ENCODE peak calls at places on chromosome 19, in six cellular contexts. R is astrocyte, G is cardiac fibroblast, D is type B pancreatic cell, L is uterus, J is prostate gland. S is an unnamed sample.

GRCh38 chr19:12788682-12789097 is 2.6 kb upstream of the JUNB start:
- DNase-seq in R (no peak), G (peak), D (no peak), L (peak), J (peak), S (peak)

GRCh38 chr19:2722541-2723344 is 1.6 kb upstream of the DIRAS1 start:
- DNase-seq in R (peak), G (peak), D (no peak), L (peak), J (no peak), S (peak)

GRCh38 chr19:49639401-49640112 is 386 bp downstream of the RRAS start:
- DNase-seq in R (no peak), G (peak), D (no peak), L (peak), J (no peak), S (no peak)

GRCh38 chr19:38543286-38543806 is 74.4 kb downstream of the MAP4K1 start:
- DNase-seq in R (no peak), G (no peak), D (no peak), L (no peak), J (no peak), S (no peak)

GRCh38 chr19:49201042-49201441 is 43.5 kb downstream of the TRPM4 start:
- DNase-seq in R (no peak), G (no peak), D (no peak), L (no peak), J (peak), S (no peak)

GRCh38 chr19:56837004-56837403 is 3.5 kb downstream of the PEG3 start:
- DNase-seq in R (no peak), G (no peak), D (no peak), L (no peak), J (no peak), S (no peak)

GRCh38 chr19:5037936-5038335 is 69.0 kb downstream of the KDM4B start:
- DNase-seq in R (no peak), G (no peak), D (no peak), L (no peak), J (no peak), S (no peak)

GRCh38 chr19:15194938-15195337 is 5.9 kb downstream of the NOTCH3 start:
- DNase-seq in R (peak), G (peak), D (no peak), L (no peak), J (no peak), S (no peak)

GRCh38 chr19:40143612-40144011 is 47.6 kb upstream of the MAP3K10 start:
- DNase-seq in R (no peak), G (no peak), D (no peak), L (no peak), J (no peak), S (no peak)

GRCh38 chr19:43594710-43595604 is 977 bp downstream of the IRGQ start:
- DNase-seq in R (peak), G (peak), D (peak), L (no peak), J (peak), S (peak)

GRCh38 chr19:27750697-27751391 is 1462.1 kb downstream of the UQCRFS1 start:
- DNase-seq in R (no peak), G (no peak), D (no peak), L (no peak), J (no peak), S (no peak)

GRCh38 chr19:51959791-51960190 is 26.8 kb downstream of the ZNF350 start:
- DNase-seq in R (no peak), G (no peak), D (no peak), L (no peak), J (peak), S (no peak)

GRCh38 chr19:7500811-7501450 is 12.1 kb upstream of the PEX11G start:
- DNase-seq in R (peak), G (peak), D (peak), L (no peak), J (peak), S (peak)

GRCh38 chr19:5293607-5294089 is 47.0 kb downstream of the PTPRS start:
- DNase-seq in R (peak), G (peak), D (peak), L (peak), J (peak), S (peak)

GRCh38 chr19:45522010-45522941 is 15.0 kb downstream of the VASP start:
- DNase-seq in R (no peak), G (no peak), D (no peak), L (no peak), J (no peak), S (no peak)

GRCh38 chr19:53538378-53539109 is 599 bp downstream of the ZNF331 start:
- DNase-seq in R (no peak), G (no peak), D (no peak), L (no peak), J (no peak), S (no peak)

GRCh38 chr19:287381-287871 is 3.8 kb downstream of the PLPP2 start:
- DNase-seq in R (no peak), G (no peak), D (no peak), L (no peak), J (no peak), S (peak)

GRCh38 chr19:2726904-2727639 is 5.9 kb upstream of the DIRAS1 start:
- DNase-seq in R (no peak), G (no peak), D (no peak), L (no peak), J (no peak), S (no peak)

GRCh38 chr19:7856277-7856581 is 18.0 kb downstream of the PRR36 start:
- DNase-seq in R (no peak), G (no peak), D (no peak), L (no peak), J (no peak), S (no peak)

GRCh38 chr19:21398851-21399250 is 1.9 kb downstream of the ZNF493 start:
- DNase-seq in R (peak), G (peak), D (no peak), L (no peak), J (no peak), S (no peak)

GRCh38 chr19:4678881-4679379 is 8.8 kb upstream of the MYDGF start:
- DNase-seq in R (no peak), G (peak), D (no peak), L (peak), J (no peak), S (peak)

GRCh38 chr19:12786149-12786870 is 5.0 kb upstream of the JUNB start:
- DNase-seq in R (no peak), G (no peak), D (no peak), L (no peak), J (peak), S (peak)

GRCh38 chr19:52099497-52100138 is 4.1 kb upstream of the ZNF841 start:
- DNase-seq in R (no peak), G (peak), D (no peak), L (no peak), J (no peak), S (no peak)

GRCh38 chr19:7292950-7293794 is 1.0 kb downstream of the INSR start:
- DNase-seq in R (no peak), G (peak), D (peak), L (peak), J (peak), S (peak)

GRCh38 chr19:48965033-48965805 is at the start of gene FTL:
- DNase-seq in R (peak), G (peak), D (peak), L (peak), J (peak), S (peak)

GRCh38 chr19:29263305-29264080 is 50.5 kb upstream of the UQCRFS1 start:
- DNase-seq in R (no peak), G (peak), D (no peak), L (peak), J (no peak), S (peak)

DNA sequence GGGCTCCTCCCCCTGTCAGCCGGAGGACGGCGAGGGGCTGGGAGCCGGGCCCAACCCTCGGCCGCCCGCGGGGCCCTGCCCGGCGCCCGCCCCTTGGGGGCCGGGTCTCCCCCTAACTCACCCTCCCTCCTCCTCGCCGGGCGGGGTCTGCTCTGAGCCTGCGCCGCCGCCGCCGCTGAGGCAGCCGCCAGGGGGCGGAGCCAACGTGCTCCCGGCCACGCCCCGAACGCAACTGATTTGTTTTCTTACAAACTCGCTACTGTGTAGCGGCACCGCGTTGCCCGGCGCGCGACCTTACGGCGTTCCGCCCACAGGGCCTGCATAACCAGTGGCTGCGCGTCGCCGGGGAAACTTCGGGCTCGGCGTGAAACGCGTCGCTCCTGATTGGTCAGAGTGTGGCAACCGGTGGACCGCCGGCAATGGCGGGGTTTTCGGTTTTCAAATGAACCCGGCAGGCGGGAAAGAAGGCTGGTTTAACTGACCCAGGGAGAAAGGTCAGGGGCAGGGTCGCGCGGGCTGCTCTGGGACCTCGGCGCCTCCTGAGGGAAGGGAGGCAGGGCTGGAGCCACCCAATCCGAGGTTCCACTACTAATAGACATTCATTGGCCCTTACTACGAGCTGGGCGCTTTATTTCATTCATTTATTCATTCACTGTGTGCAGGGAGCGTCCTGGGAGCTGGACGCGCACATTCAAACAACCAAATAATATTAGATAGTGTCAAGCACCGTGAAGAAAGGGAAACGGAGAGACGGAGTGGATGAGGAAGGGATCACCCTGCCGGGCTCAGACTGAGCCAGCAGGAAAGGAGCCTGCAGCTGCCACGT is at the start of gene CDKN2D:
- DNase-seq in R (peak), G (peak), D (peak), L (peak), J (peak), S (peak)
- TF ChIP-seq CTCF in R (no peak), G (no peak), D (peak), L (peak), J (peak), S (peak)

GRCh38 chr19:1362385-1363257 is 21.1 kb upstream of the NDUFS7 start:
- DNase-seq in R (no peak), G (no peak), D (no peak), L (no peak), J (no peak), S (no peak)

GRCh38 chr19:1363599-1363998 is 20.1 kb upstream of the NDUFS7 start:
- DNase-seq in R (no peak), G (no peak), D (no peak), L (no peak), J (no peak), S (no peak)

GRCh38 chr19:1365964-1366695 is 17.6 kb upstream of the NDUFS7 start:
- DNase-seq in R (no peak), G (no peak), D (no peak), L (no peak), J (no peak), S (no peak)

GRCh38 chr19:1365306-1365963 is 18.3 kb upstream of the NDUFS7 start:
- DNase-seq in R (no peak), G (no peak), D (no peak), L (no peak), J (no peak), S (no peak)

DNA sequence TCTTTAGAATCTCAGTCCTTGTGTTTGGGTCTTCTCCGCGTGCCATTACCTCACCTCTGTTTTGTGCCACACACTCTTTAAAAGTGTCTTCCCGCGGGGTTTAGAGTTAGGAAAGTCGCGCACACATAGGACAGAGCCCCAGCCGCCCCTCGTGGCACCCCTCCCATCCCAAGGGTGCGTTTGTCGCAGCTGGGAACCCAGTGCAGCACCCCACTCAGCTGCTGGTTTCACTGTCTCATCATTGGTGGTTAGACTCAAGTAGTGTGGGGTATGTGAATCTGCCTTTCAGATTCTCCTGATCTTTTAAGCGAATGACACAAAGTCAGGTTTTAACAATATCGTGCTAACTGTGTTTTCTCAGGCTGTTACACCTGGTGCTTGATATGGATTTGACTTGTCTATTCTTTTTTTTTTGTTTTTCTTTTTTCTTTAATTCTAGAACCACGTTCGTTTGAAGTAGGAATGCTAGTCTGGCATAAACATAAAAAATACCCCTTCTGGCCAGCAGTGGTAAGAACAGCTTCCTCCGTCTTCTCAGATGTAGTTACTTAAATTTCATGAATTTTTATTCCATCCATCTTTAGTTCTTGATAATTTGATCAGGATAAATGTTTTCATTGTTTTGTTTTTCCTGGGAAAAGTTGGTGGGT is 19.5 kb upstream of the NDUFS7 start:
- DNase-seq in R (no peak), G (no peak), D (no peak), L (no peak), J (no peak), S (no peak)
- TF ChIP-seq CTCF in R (peak), G (peak), D (peak), L (no peak), J (no peak), S (peak)

GRCh38 chr19:30326076-30326710 is 46.0 kb upstream of the ZNF536 start:
- DNase-seq in R (no peak), G (no peak), D (peak), L (peak), J (no peak), S (no peak)

GRCh38 chr19:30324982-30325381 is 47.2 kb upstream of the ZNF536 start:
- DNase-seq in R (no peak), G (no peak), D (no peak), L (no peak), J (no peak), S (no peak)

GRCh38 chr19:30323904-30324303 is 48.3 kb upstream of the ZNF536 start:
- DNase-seq in R (no peak), G (no peak), D (no peak), L (no peak), J (no peak), S (no peak)

GRCh38 chr19:30327331-30327730 is 44.9 kb upstream of the ZNF536 start:
- DNase-seq in R (no peak), G (no peak), D (peak), L (no peak), J (no peak), S (no peak)

DNA sequence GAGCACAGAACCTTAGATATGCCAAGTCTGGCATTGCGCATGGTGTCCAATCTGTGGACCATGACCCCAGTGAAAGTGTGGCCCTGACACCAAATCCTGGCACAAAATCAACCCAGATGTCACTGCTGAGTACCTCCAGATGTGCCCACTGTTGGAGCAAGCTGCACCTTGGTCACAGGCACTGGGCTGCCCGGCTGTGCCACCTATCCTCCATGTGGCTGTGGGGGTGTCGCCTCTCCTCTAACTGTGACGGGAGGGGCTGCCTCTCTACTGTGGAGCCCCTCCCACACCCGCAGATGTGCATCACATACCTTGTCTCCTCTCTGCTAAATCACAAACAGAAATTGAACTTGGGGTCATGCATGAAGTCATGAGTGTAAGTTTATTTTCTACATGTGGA is 46.5 kb upstream of the ZNF536 start:
- DNase-seq in R (no peak), G (no peak), D (peak), L (no peak), J (no peak), S (no peak)
- TF ChIP-seq CTCF in R (no peak), G (no peak), D (no peak), L (no peak), J (no peak), S (no peak)

GRCh38 chr19:16587031-16588023 is 15.1 kb upstream of the SLC35E1 start:
- DNase-seq in R (peak), G (peak), D (no peak), L (no peak), J (no peak), S (no peak)

GRCh38 chr19:16586477-16586871 is 14.3 kb upstream of the SLC35E1 start:
- DNase-seq in R (no peak), G (no peak), D (no peak), L (no peak), J (no peak), S (no peak)

GRCh38 chr19:16589917-16590316 is 17.7 kb upstream of the SLC35E1 start:
- DNase-seq in R (no peak), G (no peak), D (no peak), L (no peak), J (no peak), S (no peak)

GRCh38 chr19:16588824-16589577 is 16.8 kb upstream of the SLC35E1 start:
- DNase-seq in R (no peak), G (no peak), D (no peak), L (no peak), J (no peak), S (peak)

GRCh38 chr19:16588089-16588823 is 16.0 kb upstream of the SLC35E1 start:
- DNase-seq in R (peak), G (peak), D (no peak), L (peak), J (peak), S (peak)
- TF ChIP-seq CTCF in R (no peak), G (no peak), D (no peak), L (no peak), J (no peak), S (no peak)